ENCODE peak calls at places on chromosomes 2 and 18, in four cellular contexts. A is H9, M is uterus, D is epithelial cell of prostate. Q is an unnamed sample.
A peak's percentile ranks its signal among the peaks of the same experiment; 100 is the strongest.

GRCh38 chr2:29123584-29124349 is 8.6 kb downstream of the CLIP4 start:
- DNase-seq in A (no peak), D (peak; percentile 52), M (no peak), Q (no peak)

GRCh38 chr18:72762505-72763122 is 105.2 kb downstream of the NETO1 start:
- DNase-seq in A (no peak), D (peak; percentile 1), M (no peak), Q (no peak)

GRCh38 chr2:23452853-23453420 is 68.0 kb downstream of the KLHL29 start:
- DNase-seq in A (no peak), M (no peak), D (no peak), Q (no peak)

GRCh38 chr2:9844581-9844980 is 1.3 kb downstream of the TAF1B start:
- DNase-seq in D (no peak), A (no peak), M (no peak), Q (no peak)

GRCh38 chr2:134372611-134373131 is 118.8 kb downstream of the MGAT5 start:
- DNase-seq in D (peak; percentile 60), A (no peak), M (peak; percentile 60), Q (no peak)

GRCh38 chr18:35619468-35619867 is 37.9 kb downstream of the GALNT1 start:
- DNase-seq in A (no peak), M (no peak), D (no peak), Q (no peak)

GRCh38 chr2:144938308-144938709 is 418.4 kb upstream of the ZEB2 start:
- DNase-seq in D (no peak), M (no peak), A (no peak), Q (no peak)

GRCh38 chr2:30910686-30911085 is 103.4 kb upstream of the CAPN13 start:
- DNase-seq in A (no peak), D (no peak), M (no peak), Q (no peak)

GRCh38 chr2:237304763-237305514 is 109.0 kb downstream of the COL6A3 start:
- DNase-seq in D (peak; percentile 51), M (peak; percentile 44), A (no peak), Q (no peak)

GRCh38 chr18:8232791-8233190 is 376.4 kb upstream of the RAB12 start:
- DNase-seq in M (no peak), A (peak; percentile 37), D (no peak), Q (no peak)

GRCh38 chr18:3323900-3324299 is 62.0 kb downstream of the MYL12B start:
- DNase-seq in A (no peak), M (no peak), D (no peak), Q (no peak)

GRCh38 chr2:65040414-65041261 is 15.6 kb upstream of the CEP68 start:
- DNase-seq in A (peak; percentile 74), D (peak; percentile 43), M (peak; percentile 84), Q (peak; percentile 90)

GRCh38 chr18:52045946-52046345 is 294.1 kb upstream of the DCC start:
- DNase-seq in A (no peak), D (no peak), M (no peak), Q (no peak)
- H3K27ac ChIP-seq in A (no peak overlapping the region), D (no peak overlapping the region), M (no peak overlapping the region), Q (no peak overlapping the region)

GRCh38 chr2:127575941-127576432 is 40.5 kb downstream of the MYO7B start:
- DNase-seq in D (no peak), A (no peak), M (no peak), Q (no peak)
- H3K27ac ChIP-seq in D (no peak overlapping the region), A (no peak overlapping the region), M (no peak overlapping the region), Q (no peak overlapping the region)

GRCh38 chr2:8023241-8023640 is 658.6 kb upstream of the ID2 start:
- DNase-seq in M (no peak), A (no peak), D (no peak), Q (no peak)

GRCh38 chr2:8018956-8019355 is 662.9 kb upstream of the ID2 start:
- DNase-seq in M (no peak), A (no peak), D (no peak), Q (no peak)

GRCh38 chr2:8024506-8024905 is 657.4 kb upstream of the ID2 start:
- DNase-seq in M (no peak), D (no peak), A (no peak), Q (no peak)

GRCh38 chr2:8019934-8020333 is 661.9 kb upstream of the ID2 start:
- DNase-seq in D (no peak), A (no peak), M (no peak), Q (no peak)

DNA sequence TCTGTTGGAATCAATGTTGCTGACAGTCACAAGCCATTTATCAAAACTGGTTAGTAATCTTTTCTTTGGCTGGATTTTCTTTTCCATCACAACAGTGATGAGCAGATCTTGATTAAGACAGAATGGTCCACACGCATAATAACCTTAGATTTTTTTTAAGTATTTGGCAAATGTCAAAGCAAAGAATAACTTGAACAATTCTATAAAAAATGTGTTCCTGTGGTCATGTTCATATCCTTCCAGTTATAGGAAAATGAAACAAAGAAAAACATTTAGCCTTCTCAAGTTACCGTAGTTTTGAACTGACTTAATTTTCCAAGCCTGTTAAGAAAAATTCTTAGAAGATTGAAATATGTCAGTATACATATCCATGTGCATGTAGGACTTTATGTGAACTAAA is 659.9 kb upstream of the ID2 start:
- DNase-seq in A (no peak), D (no peak), M (no peak), Q (no peak)
- H3K27ac ChIP-seq in A (no peak overlapping the region), D (no peak overlapping the region), M (no peak overlapping the region), Q (no peak overlapping the region)

GRCh38 chr2:88657131-88657530 is 29.9 kb upstream of the EIF2AK3 start:
- DNase-seq in A (no peak), D (no peak), M (no peak), Q (no peak)
- H3K27ac ChIP-seq in A (no peak overlapping the region), D (no peak overlapping the region), M (no peak overlapping the region), Q (no peak overlapping the region)

GRCh38 chr2:111634050-111634784 is 249.8 kb downstream of the ANAPC1 start:
- DNase-seq in M (no peak), A (no peak), D (no peak), Q (no peak)

GRCh38 chr2:111633643-111634042 is 250.3 kb downstream of the ANAPC1 start:
- DNase-seq in M (no peak), D (no peak), A (no peak), Q (no peak)

GRCh38 chr2:111638274-111638877 is 245.6 kb downstream of the ANAPC1 start:
- DNase-seq in A (no peak), D (no peak), M (no peak), Q (no peak)

GRCh38 chr2:111634995-111635538 is 248.9 kb downstream of the ANAPC1 start:
- DNase-seq in M (no peak), D (no peak), A (no peak), Q (no peak)

DNA sequence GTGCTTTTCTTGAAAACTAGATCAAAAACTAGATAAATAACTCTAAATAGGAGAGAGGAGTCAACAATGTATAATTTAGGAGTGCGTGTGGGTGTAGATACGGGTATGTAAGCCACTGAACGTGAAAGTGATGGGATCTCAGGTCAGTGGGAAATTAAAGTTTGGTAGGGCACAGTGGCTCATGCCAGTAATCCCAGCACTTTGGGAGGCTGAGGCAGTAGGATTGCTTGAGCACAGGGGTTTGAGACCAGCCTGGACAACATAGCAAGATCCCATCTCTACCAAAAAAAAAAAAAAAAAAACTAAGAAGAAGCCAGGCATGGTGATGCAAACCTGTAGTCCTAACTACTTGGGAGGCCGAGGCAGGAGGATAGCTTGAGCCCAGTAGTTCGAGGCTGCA is 247.1 kb downstream of the ANAPC1 start:
- DNase-seq in M (no peak), A (no peak), D (no peak), Q (no peak)
- H3K27ac ChIP-seq in M (no peak overlapping the region), A (no peak overlapping the region), D (no peak overlapping the region), Q (no peak overlapping the region)